ENCODE peak calls at places on chromosomes 4 and X, in ten cellular contexts. M, E, H, O, R, B, T, D, U and S are unnamed samples.
A peak's percentile ranks its signal among the peaks of the same experiment; 100 is the strongest.

GRCh38 chr4:119172223-119172622 is 36.6 kb downstream of the MYOZ2 start:
- DNase-seq in T (no peak), D (peak; percentile 1), H (no peak), U (no peak), B (no peak), E (no peak), O (no peak), R (no peak), M (no peak), S (no peak)

GRCh38 chrX:110755061-110755460 is 40.6 kb downstream of the CHRDL1 start:
- DNase-seq in B (no peak), R (no peak), T (peak; percentile 88), D (peak; percentile 53), U (no peak), O (no peak), M (no peak), H (no peak), E (no peak), S (no peak)

GRCh38 chr4:173415885-173416658 is 17.2 kb upstream of the SCRG1 start:
- DNase-seq in M (no peak), T (no peak), U (no peak), R (peak; percentile 11), D (no peak), E (no peak), O (no peak), B (no peak), H (peak; percentile 16), S (no peak)

GRCh38 chrX:33465137-33465536 is 253.8 kb upstream of the DMD start:
- DNase-seq in B (no peak), H (peak; percentile 31), T (no peak), O (peak; percentile 41), R (no peak), U (no peak), M (no peak), D (no peak), E (peak; percentile 1), S (no peak)

GRCh38 chrX:154648931-154649863 is 4.2 kb downstream of the CTAG2 start:
- DNase-seq in M (no peak), U (no peak), R (no peak), E (no peak), H (no peak), O (no peak), D (no peak), T (no peak), B (no peak), S (no peak)

GRCh38 chr4:54277691-54278090 is 48.6 kb downstream of the PDGFRA start:
- DNase-seq in D (peak; percentile 82), O (no peak), H (no peak), U (no peak), E (no peak), T (peak; percentile 89), B (no peak), M (peak; percentile 92), R (no peak), S (no peak)

GRCh38 chr4:40662962-40663604 is 33.4 kb upstream of the RBM47 start:
- DNase-seq in B (no peak), H (no peak), U (no peak), O (no peak), R (no peak), D (peak; percentile 91), M (peak; percentile 32), T (peak; percentile 87), E (no peak), S (no peak)

GRCh38 chrX:139828830-139829229 is 104.0 kb downstream of the ATP11C start:
- DNase-seq in T (no peak), R (peak; percentile 23), M (no peak), E (no peak), H (no peak), U (no peak), O (no peak), B (no peak), D (no peak), S (no peak)

GRCh38 chrX:149198980-149199732 is 305.9 kb downstream of the IDS start:
- DNase-seq in B (no peak), U (no peak), E (no peak), M (no peak), O (no peak), H (no peak), D (no peak), R (no peak), T (no peak), S (no peak)

GRCh38 chrX:115988825-115989224 is 181.7 kb upstream of the AGTR2 start:
- DNase-seq in E (no peak), R (peak; percentile 16), M (no peak), U (no peak), O (peak; percentile 51), B (no peak), H (peak; percentile 22), T (no peak), D (peak; percentile 1), S (no peak)

GRCh38 chrX:153993079-153993478 is 20.5 kb downstream of the TMEM187 start:
- DNase-seq in B (no peak), U (no peak), R (no peak), O (no peak), E (no peak), M (no peak), T (no peak), H (no peak), D (no peak), S (no peak)

GRCh38 chrX:107542500-107542899 is 85.8 kb upstream of the PRPS1 start:
- DNase-seq in D (peak; percentile 30), R (peak; percentile 19), T (peak; percentile 33), U (peak; percentile 8), M (peak; percentile 4), H (peak; percentile 71), E (peak; percentile 72), B (peak; percentile 65), O (peak; percentile 54), S (no peak)

GRCh38 chrX:19799319-19800182 is 87.8 kb downstream of the SH3KBP1 start:
- DNase-seq in H (no peak), R (no peak), E (no peak), U (no peak), B (no peak), T (peak; percentile 51), D (peak; percentile 80), O (no peak), M (peak; percentile 55), S (no peak)

GRCh38 chrX:80423744-80424143 is 3.5 kb downstream of the TENT5D start:
- DNase-seq in T (no peak), D (no peak), M (no peak), E (no peak), B (no peak), U (no peak), R (no peak), O (no peak), H (no peak), S (no peak)
- H3K79me2 ChIP-seq in T (no peaks in the 10 kb centered on the region), D (no peaks in the 10 kb centered on the region), M (no peaks in the 10 kb centered on the region), E (no peaks in the 10 kb centered on the region), B (no peaks in the 10 kb centered on the region), U (no peaks in the 10 kb centered on the region), R (no peaks in the 10 kb centered on the region), O (no peaks in the 10 kb centered on the region), H (no peaks in the 10 kb centered on the region), S (no peaks in the 10 kb centered on the region)

GRCh38 chr4:153261922-153262321 is 57.7 kb downstream of the TRIM2 start:
- DNase-seq in U (no peak), T (no peak), M (no peak), O (no peak), H (no peak), R (no peak), E (no peak), D (no peak), B (no peak), S (no peak)
- H3K79me2 ChIP-seq in U (no peaks in the 10 kb centered on the region), T (peaks cover 19% of the 10 kb centered on the region), M (no peaks in the 10 kb centered on the region), O (no peaks in the 10 kb centered on the region), H (peaks cover 59% of the 10 kb centered on the region), R (peaks cover 68% of the 10 kb centered on the region), E (no peaks in the 10 kb centered on the region), D (peaks cover 11% of the 10 kb centered on the region), B (peaks cover 3% of the 10 kb centered on the region), S (no peaks in the 10 kb centered on the region)

GRCh38 chr4:143377635-143378099 is 41.0 kb downstream of the GAB1 start:
- DNase-seq in T (no peak), U (no peak), B (no peak), M (no peak), O (no peak), R (no peak), D (no peak), H (no peak), E (no peak), S (no peak)

GRCh38 chr4:143382539-143382938 is 45.9 kb downstream of the GAB1 start:
- DNase-seq in O (no peak), E (no peak), B (no peak), D (no peak), R (no peak), U (no peak), H (no peak), T (peak; percentile 54), M (peak; percentile 71), S (no peak)

GRCh38 chr4:143380651-143381050 is 44.0 kb downstream of the GAB1 start:
- DNase-seq in B (no peak), T (no peak), U (no peak), R (no peak), H (no peak), M (no peak), E (no peak), O (no peak), D (no peak), S (no peak)

GRCh38 chr4:143384381-143384994 is 47.8 kb downstream of the GAB1 start:
- DNase-seq in O (no peak), U (no peak), D (peak; percentile 85), M (peak; percentile 65), R (no peak), E (no peak), T (no peak), B (no peak), H (no peak), S (no peak)

DNA sequence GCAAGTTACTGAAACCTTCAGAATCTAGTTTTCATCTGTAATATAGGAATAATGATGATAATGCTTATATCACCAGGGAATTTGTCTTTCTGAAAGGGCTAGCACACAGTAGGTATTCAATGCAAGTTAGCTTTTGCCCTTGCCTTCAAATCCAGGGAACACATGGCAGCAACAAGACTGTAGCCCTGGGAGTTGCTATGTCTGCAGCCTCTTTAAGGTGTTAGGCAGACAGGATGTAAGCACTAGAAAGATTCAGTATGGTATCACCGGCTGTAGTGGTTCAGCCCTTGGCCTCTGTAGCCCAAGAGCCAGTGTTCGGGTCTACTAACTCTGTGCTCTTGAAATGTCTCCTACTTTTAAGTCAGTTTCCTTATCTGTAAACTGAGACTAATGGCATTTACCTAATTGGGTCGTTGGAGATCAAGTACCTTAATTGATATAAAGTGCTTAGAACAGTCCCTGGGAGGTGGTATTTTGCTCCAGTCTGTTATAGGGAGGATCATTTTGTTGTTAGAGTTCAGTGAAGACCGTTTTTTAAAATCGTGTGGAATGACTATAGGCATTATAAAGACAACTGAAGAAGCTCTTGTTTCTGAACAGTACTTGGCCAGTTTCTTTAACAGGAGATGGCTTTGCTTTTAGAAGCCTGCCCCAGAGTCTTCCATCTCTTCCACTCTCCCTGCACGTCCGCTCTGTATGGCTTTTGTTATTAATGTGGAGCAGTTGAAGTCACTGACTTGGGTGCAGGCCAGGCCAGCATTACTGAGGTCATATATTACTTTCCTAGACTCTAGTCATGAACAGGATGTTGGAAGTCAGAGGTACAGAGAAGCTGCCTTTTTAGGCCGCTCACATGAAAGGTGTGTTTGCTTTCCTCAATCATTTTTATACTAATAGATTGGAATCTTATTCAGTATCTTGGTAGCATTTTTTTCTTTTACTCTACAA is 44.8 kb downstream of the GAB1 start:
- DNase-seq in U (no peak), R (peak; percentile 24), M (peak; percentile 98), B (no peak), E (peak; percentile 69), O (no peak), D (peak; percentile 90), H (peak; percentile 31), T (peak; percentile 89), S (no peak)
- H3K79me2 ChIP-seq in U (no peaks in the 10 kb centered on the region), R (peaks cover 71% of the 10 kb centered on the region), M (no peaks in the 10 kb centered on the region), B (no peaks in the 10 kb centered on the region), E (no peaks in the 10 kb centered on the region), O (no peaks in the 10 kb centered on the region), D (peaks cover 56% of the 10 kb centered on the region), H (peaks cover 71% of the 10 kb centered on the region), T (peaks cover 8% of the 10 kb centered on the region), S (peaks cover 41% of the 10 kb centered on the region)

GRCh38 chr4:98623126-98623802 is 35.1 kb downstream of the TSPAN5 start:
- DNase-seq in M (no peak), U (peak; percentile 66), D (no peak), E (no peak), H (no peak), T (no peak), R (no peak), B (no peak), O (no peak), S (no peak)
- H3K79me2 ChIP-seq in M (peaks cover 76% of the 10 kb centered on the region), U (peaks cover 96% of the 10 kb centered on the region), D (peaks cover 96% of the 10 kb centered on the region), E (no peaks in the 10 kb centered on the region), H (peaks cover 67% of the 10 kb centered on the region), T (peaks cover 99% of the 10 kb centered on the region), R (peaks cover 97% of the 10 kb centered on the region), B (no peaks in the 10 kb centered on the region), O (no peaks in the 10 kb centered on the region), S (peaks cover 81% of the 10 kb centered on the region)